ENCODE peak calls at places on chromosomes 5 and 9, in nine cellular contexts. One of them, this sample, is unnamed.

GRCh38 chr9:131714821-131715220 is 25.1 kb downstream of the RAPGEF1 start:
- DNase-seq in hepatocyte: no peak
- DNase-seq in activated T-helper 1 cell treated with anti-CD3 and anti-CD28 coated beads, Interleukin-12 subunit alpha, Interleukin-12 subunit beta, Interleukin-2, Interleukin-4 antibody, amounts not matched to agents 30 ng/mL and 10 ng/mL and 1 ng/mL, durations not matched to agents 14 hours and 24 hours and 36 hours: no peak
- DNase-seq in fibroblast of the conjunctiva: no peak
- DNase-seq in MM.1S: no peak
- DNase-seq in GDM1: no peak
- DNase-seq in KG1: no peak
- DNase-seq in ACHN: no peak
- DNase-seq in CD8-positive, alpha-beta T cell: no peak
- DNase-seq in this sample: no peak

GRCh38 chr9:112970939-112971338 is 41.1 kb downstream of the ZNF883 start:
- DNase-seq in hepatocyte: no peak
- DNase-seq in activated T-helper 1 cell treated with anti-CD3 and anti-CD28 coated beads, Interleukin-12 subunit alpha, Interleukin-12 subunit beta, Interleukin-2, Interleukin-4 antibody, amounts not matched to agents 30 ng/mL and 10 ng/mL and 1 ng/mL, durations not matched to agents 14 hours and 24 hours and 36 hours: no peak
- DNase-seq in fibroblast of the conjunctiva: no peak
- DNase-seq in MM.1S: no peak
- DNase-seq in GDM1: no peak
- DNase-seq in KG1: no peak
- DNase-seq in ACHN: peak; percentile 2
- DNase-seq in CD8-positive, alpha-beta T cell: no peak
- DNase-seq in this sample: no peak

GRCh38 chr5:32474201-32474854 is 29.8 kb upstream of the ZFR start:
- DNase-seq in hepatocyte: peak; percentile 36
- DNase-seq in activated T-helper 1 cell treated with anti-CD3 and anti-CD28 coated beads, Interleukin-12 subunit alpha, Interleukin-12 subunit beta, Interleukin-2, Interleukin-4 antibody, amounts not matched to agents 30 ng/mL and 10 ng/mL and 1 ng/mL, durations not matched to agents 14 hours and 24 hours and 36 hours: no peak
- DNase-seq in fibroblast of the conjunctiva: no peak
- DNase-seq in MM.1S: no peak
- DNase-seq in GDM1: no peak
- DNase-seq in KG1: no peak
- DNase-seq in ACHN: no peak
- DNase-seq in CD8-positive, alpha-beta T cell: no peak
- DNase-seq in this sample: no peak

GRCh38 chr9:83965350-83966208 is 14.4 kb downstream of the HNRNPK start:
- DNase-seq in hepatocyte: no peak
- DNase-seq in activated T-helper 1 cell treated with anti-CD3 and anti-CD28 coated beads, Interleukin-12 subunit alpha, Interleukin-12 subunit beta, Interleukin-2, Interleukin-4 antibody, amounts not matched to agents 30 ng/mL and 10 ng/mL and 1 ng/mL, durations not matched to agents 14 hours and 24 hours and 36 hours: no peak
- DNase-seq in fibroblast of the conjunctiva: no peak
- DNase-seq in MM.1S: no peak
- DNase-seq in GDM1: no peak
- DNase-seq in KG1: no peak
- DNase-seq in ACHN: no peak
- DNase-seq in CD8-positive, alpha-beta T cell: no peak
- DNase-seq in this sample: no peak

GRCh38 chr9:95073042-95073607 is 244.4 kb downstream of the FANCC start:
- DNase-seq in hepatocyte: no peak
- DNase-seq in activated T-helper 1 cell treated with anti-CD3 and anti-CD28 coated beads, Interleukin-12 subunit alpha, Interleukin-12 subunit beta, Interleukin-2, Interleukin-4 antibody, amounts not matched to agents 30 ng/mL and 10 ng/mL and 1 ng/mL, durations not matched to agents 14 hours and 24 hours and 36 hours: no peak
- DNase-seq in fibroblast of the conjunctiva: no peak
- DNase-seq in MM.1S: no peak
- DNase-seq in GDM1: no peak
- DNase-seq in KG1: no peak
- DNase-seq in ACHN: no peak
- DNase-seq in CD8-positive, alpha-beta T cell: no peak
- DNase-seq in this sample: no peak

GRCh38 chr9:133406480-133407307 is 11.1 kb downstream of the REXO4 start:
- DNase-seq in hepatocyte: peak; percentile 88
- DNase-seq in activated T-helper 1 cell treated with anti-CD3 and anti-CD28 coated beads, Interleukin-12 subunit alpha, Interleukin-12 subunit beta, Interleukin-2, Interleukin-4 antibody, amounts not matched to agents 30 ng/mL and 10 ng/mL and 1 ng/mL, durations not matched to agents 14 hours and 24 hours and 36 hours: peak; percentile 67
- DNase-seq in fibroblast of the conjunctiva: peak; percentile 51
- DNase-seq in MM.1S: peak; percentile 43
- DNase-seq in GDM1: peak; percentile 60
- DNase-seq in KG1: peak; percentile 33
- DNase-seq in ACHN: peak; percentile 42
- DNase-seq in CD8-positive, alpha-beta T cell: peak; percentile 62
- DNase-seq in this sample: no peak

GRCh38 chr5:179369530-179369884 is 24.2 kb upstream of the ADAMTS2 start:
- DNase-seq in hepatocyte: no peak
- DNase-seq in activated T-helper 1 cell treated with anti-CD3 and anti-CD28 coated beads, Interleukin-12 subunit alpha, Interleukin-12 subunit beta, Interleukin-2, Interleukin-4 antibody, amounts not matched to agents 30 ng/mL and 10 ng/mL and 1 ng/mL, durations not matched to agents 14 hours and 24 hours and 36 hours: no peak
- DNase-seq in fibroblast of the conjunctiva: no peak
- DNase-seq in MM.1S: no peak
- DNase-seq in GDM1: no peak
- DNase-seq in KG1: no peak
- DNase-seq in ACHN: no peak
- DNase-seq in CD8-positive, alpha-beta T cell: no peak
- DNase-seq in this sample: no peak

GRCh38 chr9:136531904-136532798 is 13.7 kb downstream of the NOTCH1 start:
- DNase-seq in hepatocyte: no peak
- DNase-seq in activated T-helper 1 cell treated with anti-CD3 and anti-CD28 coated beads, Interleukin-12 subunit alpha, Interleukin-12 subunit beta, Interleukin-2, Interleukin-4 antibody, amounts not matched to agents 30 ng/mL and 10 ng/mL and 1 ng/mL, durations not matched to agents 14 hours and 24 hours and 36 hours: no peak
- DNase-seq in fibroblast of the conjunctiva: no peak
- DNase-seq in MM.1S: no peak
- DNase-seq in GDM1: no peak
- DNase-seq in KG1: no peak
- DNase-seq in ACHN: no peak
- DNase-seq in CD8-positive, alpha-beta T cell: no peak
- DNase-seq in this sample: no peak

GRCh38 chr9:133608382-133608781 is 807 bp downstream of the FAM163B start:
- DNase-seq in hepatocyte: no peak
- DNase-seq in activated T-helper 1 cell treated with anti-CD3 and anti-CD28 coated beads, Interleukin-12 subunit alpha, Interleukin-12 subunit beta, Interleukin-2, Interleukin-4 antibody, amounts not matched to agents 30 ng/mL and 10 ng/mL and 1 ng/mL, durations not matched to agents 14 hours and 24 hours and 36 hours: no peak
- DNase-seq in fibroblast of the conjunctiva: no peak
- DNase-seq in MM.1S: no peak
- DNase-seq in GDM1: no peak
- DNase-seq in KG1: no peak
- DNase-seq in ACHN: no peak
- DNase-seq in CD8-positive, alpha-beta T cell: no peak
- DNase-seq in this sample: no peak

GRCh38 chr9:37037137-37037743 is 3.2 kb upstream of the PAX5 start:
- DNase-seq in hepatocyte: no peak
- DNase-seq in activated T-helper 1 cell treated with anti-CD3 and anti-CD28 coated beads, Interleukin-12 subunit alpha, Interleukin-12 subunit beta, Interleukin-2, Interleukin-4 antibody, amounts not matched to agents 30 ng/mL and 10 ng/mL and 1 ng/mL, durations not matched to agents 14 hours and 24 hours and 36 hours: no peak
- DNase-seq in fibroblast of the conjunctiva: no peak
- DNase-seq in MM.1S: no peak
- DNase-seq in GDM1: no peak
- DNase-seq in KG1: no peak
- DNase-seq in ACHN: no peak
- DNase-seq in CD8-positive, alpha-beta T cell: no peak
- DNase-seq in this sample: no peak

GRCh38 chr9:79195904-79196303 is 375.9 kb upstream of the TLE4 start:
- DNase-seq in hepatocyte: no peak
- DNase-seq in activated T-helper 1 cell treated with anti-CD3 and anti-CD28 coated beads, Interleukin-12 subunit alpha, Interleukin-12 subunit beta, Interleukin-2, Interleukin-4 antibody, amounts not matched to agents 30 ng/mL and 10 ng/mL and 1 ng/mL, durations not matched to agents 14 hours and 24 hours and 36 hours: no peak
- DNase-seq in fibroblast of the conjunctiva: peak; percentile 80
- DNase-seq in MM.1S: no peak
- DNase-seq in GDM1: no peak
- DNase-seq in KG1: no peak
- DNase-seq in ACHN: no peak
- DNase-seq in CD8-positive, alpha-beta T cell: no peak
- DNase-seq in this sample: peak; percentile 53

GRCh38 chr9:104810421-104811339 is 46.8 kb downstream of the NIPSNAP3B start:
- DNase-seq in hepatocyte: no peak
- DNase-seq in activated T-helper 1 cell treated with anti-CD3 and anti-CD28 coated beads, Interleukin-12 subunit alpha, Interleukin-12 subunit beta, Interleukin-2, Interleukin-4 antibody, amounts not matched to agents 30 ng/mL and 10 ng/mL and 1 ng/mL, durations not matched to agents 14 hours and 24 hours and 36 hours: no peak
- DNase-seq in fibroblast of the conjunctiva: peak; percentile 8
- DNase-seq in MM.1S: no peak
- DNase-seq in GDM1: no peak
- DNase-seq in KG1: no peak
- DNase-seq in ACHN: peak; percentile 97
- DNase-seq in CD8-positive, alpha-beta T cell: no peak
- DNase-seq in this sample: no peak

GRCh38 chr5:67165524-67166459 is 30.8 kb downstream of the CD180 start:
- DNase-seq in hepatocyte: peak; percentile 84
- DNase-seq in activated T-helper 1 cell treated with anti-CD3 and anti-CD28 coated beads, Interleukin-12 subunit alpha, Interleukin-12 subunit beta, Interleukin-2, Interleukin-4 antibody, amounts not matched to agents 30 ng/mL and 10 ng/mL and 1 ng/mL, durations not matched to agents 14 hours and 24 hours and 36 hours: peak; percentile 81
- DNase-seq in fibroblast of the conjunctiva: peak; percentile 55
- DNase-seq in MM.1S: peak; percentile 82
- DNase-seq in GDM1: no peak
- DNase-seq in KG1: no peak
- DNase-seq in ACHN: no peak
- DNase-seq in CD8-positive, alpha-beta T cell: peak; percentile 70
- DNase-seq in this sample: no peak

GRCh38 chr5:139022528-139022927 is 147.4 kb upstream of the LRRTM2 start:
- DNase-seq in hepatocyte: peak; percentile 11
- DNase-seq in activated T-helper 1 cell treated with anti-CD3 and anti-CD28 coated beads, Interleukin-12 subunit alpha, Interleukin-12 subunit beta, Interleukin-2, Interleukin-4 antibody, amounts not matched to agents 30 ng/mL and 10 ng/mL and 1 ng/mL, durations not matched to agents 14 hours and 24 hours and 36 hours: no peak
- DNase-seq in fibroblast of the conjunctiva: no peak
- DNase-seq in MM.1S: no peak
- DNase-seq in GDM1: no peak
- DNase-seq in KG1: no peak
- DNase-seq in ACHN: no peak
- DNase-seq in CD8-positive, alpha-beta T cell: no peak
- DNase-seq in this sample: no peak

GRCh38 chr9:9912459-9912858 is 700.3 kb downstream of the PTPRD start:
- DNase-seq in hepatocyte: no peak
- DNase-seq in activated T-helper 1 cell treated with anti-CD3 and anti-CD28 coated beads, Interleukin-12 subunit alpha, Interleukin-12 subunit beta, Interleukin-2, Interleukin-4 antibody, amounts not matched to agents 30 ng/mL and 10 ng/mL and 1 ng/mL, durations not matched to agents 14 hours and 24 hours and 36 hours: no peak
- DNase-seq in fibroblast of the conjunctiva: no peak
- DNase-seq in MM.1S: peak; percentile 56
- DNase-seq in GDM1: peak; percentile 29
- DNase-seq in KG1: peak; percentile 22
- DNase-seq in ACHN: peak; percentile 39
- DNase-seq in CD8-positive, alpha-beta T cell: no peak
- DNase-seq in this sample: no peak

GRCh38 chr5:78779771-78780616 is 131.4 kb upstream of the LHFPL2 start:
- DNase-seq in hepatocyte: no peak
- DNase-seq in activated T-helper 1 cell treated with anti-CD3 and anti-CD28 coated beads, Interleukin-12 subunit alpha, Interleukin-12 subunit beta, Interleukin-2, Interleukin-4 antibody, amounts not matched to agents 30 ng/mL and 10 ng/mL and 1 ng/mL, durations not matched to agents 14 hours and 24 hours and 36 hours: no peak
- DNase-seq in fibroblast of the conjunctiva: no peak
- DNase-seq in MM.1S: no peak
- DNase-seq in GDM1: no peak
- DNase-seq in KG1: no peak
- DNase-seq in ACHN: no peak
- DNase-seq in CD8-positive, alpha-beta T cell: no peak
- DNase-seq in this sample: no peak

GRCh38 chr5:126403871-126404270 is 19.3 kb upstream of the GRAMD2B start:
- DNase-seq in hepatocyte: no peak
- DNase-seq in activated T-helper 1 cell treated with anti-CD3 and anti-CD28 coated beads, Interleukin-12 subunit alpha, Interleukin-12 subunit beta, Interleukin-2, Interleukin-4 antibody, amounts not matched to agents 30 ng/mL and 10 ng/mL and 1 ng/mL, durations not matched to agents 14 hours and 24 hours and 36 hours: no peak
- DNase-seq in fibroblast of the conjunctiva: peak; percentile 28
- DNase-seq in MM.1S: no peak
- DNase-seq in GDM1: no peak
- DNase-seq in KG1: no peak
- DNase-seq in ACHN: no peak
- DNase-seq in CD8-positive, alpha-beta T cell: no peak
- DNase-seq in this sample: no peak

GRCh38 chr5:143653256-143653655 is 158.7 kb upstream of the HMHB1 start:
- DNase-seq in hepatocyte: no peak
- DNase-seq in activated T-helper 1 cell treated with anti-CD3 and anti-CD28 coated beads, Interleukin-12 subunit alpha, Interleukin-12 subunit beta, Interleukin-2, Interleukin-4 antibody, amounts not matched to agents 30 ng/mL and 10 ng/mL and 1 ng/mL, durations not matched to agents 14 hours and 24 hours and 36 hours: no peak
- DNase-seq in fibroblast of the conjunctiva: no peak
- DNase-seq in MM.1S: no peak
- DNase-seq in GDM1: no peak
- DNase-seq in KG1: no peak
- DNase-seq in ACHN: no peak
- DNase-seq in CD8-positive, alpha-beta T cell: no peak
- DNase-seq in this sample: no peak

GRCh38 chr9:3508531-3509374 is 17.0 kb downstream of the RFX3 start:
- DNase-seq in hepatocyte: no peak
- DNase-seq in activated T-helper 1 cell treated with anti-CD3 and anti-CD28 coated beads, Interleukin-12 subunit alpha, Interleukin-12 subunit beta, Interleukin-2, Interleukin-4 antibody, amounts not matched to agents 30 ng/mL and 10 ng/mL and 1 ng/mL, durations not matched to agents 14 hours and 24 hours and 36 hours: no peak
- DNase-seq in fibroblast of the conjunctiva: no peak
- DNase-seq in MM.1S: no peak
- DNase-seq in GDM1: no peak
- DNase-seq in KG1: peak; percentile 23
- DNase-seq in ACHN: peak; percentile 13
- DNase-seq in CD8-positive, alpha-beta T cell: no peak
- DNase-seq in this sample: no peak

GRCh38 chr5:36054646-36055045 is 12.0 kb downstream of the UGT3A2 start:
- DNase-seq in hepatocyte: no peak
- DNase-seq in activated T-helper 1 cell treated with anti-CD3 and anti-CD28 coated beads, Interleukin-12 subunit alpha, Interleukin-12 subunit beta, Interleukin-2, Interleukin-4 antibody, amounts not matched to agents 30 ng/mL and 10 ng/mL and 1 ng/mL, durations not matched to agents 14 hours and 24 hours and 36 hours: no peak
- DNase-seq in fibroblast of the conjunctiva: no peak
- DNase-seq in MM.1S: no peak
- DNase-seq in GDM1: no peak
- DNase-seq in KG1: no peak
- DNase-seq in ACHN: no peak
- DNase-seq in CD8-positive, alpha-beta T cell: no peak
- DNase-seq in this sample: no peak

GRCh38 chr5:82106806-82107205 is 135.0 kb downstream of the ATG10 start:
- DNase-seq in hepatocyte: no peak
- DNase-seq in activated T-helper 1 cell treated with anti-CD3 and anti-CD28 coated beads, Interleukin-12 subunit alpha, Interleukin-12 subunit beta, Interleukin-2, Interleukin-4 antibody, amounts not matched to agents 30 ng/mL and 10 ng/mL and 1 ng/mL, durations not matched to agents 14 hours and 24 hours and 36 hours: no peak
- DNase-seq in fibroblast of the conjunctiva: peak; percentile 9
- DNase-seq in MM.1S: no peak
- DNase-seq in GDM1: no peak
- DNase-seq in KG1: no peak
- DNase-seq in ACHN: no peak
- DNase-seq in CD8-positive, alpha-beta T cell: no peak
- DNase-seq in this sample: no peak

GRCh38 chr9:19379697-19380046 is 364 bp downstream of the RPS6 start:
- DNase-seq in hepatocyte: peak; percentile 44
- DNase-seq in activated T-helper 1 cell treated with anti-CD3 and anti-CD28 coated beads, Interleukin-12 subunit alpha, Interleukin-12 subunit beta, Interleukin-2, Interleukin-4 antibody, amounts not matched to agents 30 ng/mL and 10 ng/mL and 1 ng/mL, durations not matched to agents 14 hours and 24 hours and 36 hours: no peak
- DNase-seq in fibroblast of the conjunctiva: no peak
- DNase-seq in MM.1S: no peak
- DNase-seq in GDM1: no peak
- DNase-seq in KG1: no peak
- DNase-seq in ACHN: peak; percentile 24
- DNase-seq in CD8-positive, alpha-beta T cell: peak; percentile 37
- DNase-seq in this sample: no peak

GRCh38 chr9:129482521-129483466 is 138.1 kb downstream of the C9orf50 start:
- DNase-seq in hepatocyte: peak; percentile 95
- DNase-seq in activated T-helper 1 cell treated with anti-CD3 and anti-CD28 coated beads, Interleukin-12 subunit alpha, Interleukin-12 subunit beta, Interleukin-2, Interleukin-4 antibody, amounts not matched to agents 30 ng/mL and 10 ng/mL and 1 ng/mL, durations not matched to agents 14 hours and 24 hours and 36 hours: no peak
- DNase-seq in fibroblast of the conjunctiva: peak; percentile 75
- DNase-seq in MM.1S: no peak
- DNase-seq in GDM1: no peak
- DNase-seq in KG1: no peak
- DNase-seq in ACHN: peak; percentile 87
- DNase-seq in CD8-positive, alpha-beta T cell: no peak
- DNase-seq in this sample: no peak

GRCh38 chr9:115229496-115229895 is 111.5 kb upstream of the TNC start:
- DNase-seq in hepatocyte: no peak
- DNase-seq in activated T-helper 1 cell treated with anti-CD3 and anti-CD28 coated beads, Interleukin-12 subunit alpha, Interleukin-12 subunit beta, Interleukin-2, Interleukin-4 antibody, amounts not matched to agents 30 ng/mL and 10 ng/mL and 1 ng/mL, durations not matched to agents 14 hours and 24 hours and 36 hours: no peak
- DNase-seq in fibroblast of the conjunctiva: no peak
- DNase-seq in MM.1S: no peak
- DNase-seq in GDM1: no peak
- DNase-seq in KG1: no peak
- DNase-seq in ACHN: peak; percentile 19
- DNase-seq in CD8-positive, alpha-beta T cell: no peak
- DNase-seq in this sample: no peak

GRCh38 chr5:55923873-55924500 is 70.8 kb downstream of the IL6ST start:
- DNase-seq in hepatocyte: no peak
- DNase-seq in activated T-helper 1 cell treated with anti-CD3 and anti-CD28 coated beads, Interleukin-12 subunit alpha, Interleukin-12 subunit beta, Interleukin-2, Interleukin-4 antibody, amounts not matched to agents 30 ng/mL and 10 ng/mL and 1 ng/mL, durations not matched to agents 14 hours and 24 hours and 36 hours: no peak
- DNase-seq in fibroblast of the conjunctiva: no peak
- DNase-seq in MM.1S: no peak
- DNase-seq in GDM1: no peak
- DNase-seq in KG1: no peak
- DNase-seq in ACHN: no peak
- DNase-seq in CD8-positive, alpha-beta T cell: no peak
- DNase-seq in this sample: no peak

GRCh38 chr5:1133510-1134255 is 21.8 kb upstream of the SLC12A7 start:
- DNase-seq in hepatocyte: no peak
- DNase-seq in activated T-helper 1 cell treated with anti-CD3 and anti-CD28 coated beads, Interleukin-12 subunit alpha, Interleukin-12 subunit beta, Interleukin-2, Interleukin-4 antibody, amounts not matched to agents 30 ng/mL and 10 ng/mL and 1 ng/mL, durations not matched to agents 14 hours and 24 hours and 36 hours: no peak
- DNase-seq in fibroblast of the conjunctiva: no peak
- DNase-seq in MM.1S: no peak
- DNase-seq in GDM1: no peak
- DNase-seq in KG1: no peak
- DNase-seq in ACHN: no peak
- DNase-seq in CD8-positive, alpha-beta T cell: no peak
- DNase-seq in this sample: no peak

GRCh38 chr9:14910178-14910805 is at the start of gene FREM1:
- DNase-seq in hepatocyte: peak; percentile 57
- DNase-seq in activated T-helper 1 cell treated with anti-CD3 and anti-CD28 coated beads, Interleukin-12 subunit alpha, Interleukin-12 subunit beta, Interleukin-2, Interleukin-4 antibody, amounts not matched to agents 30 ng/mL and 10 ng/mL and 1 ng/mL, durations not matched to agents 14 hours and 24 hours and 36 hours: no peak
- DNase-seq in fibroblast of the conjunctiva: peak; percentile 20
- DNase-seq in MM.1S: no peak
- DNase-seq in GDM1: no peak
- DNase-seq in KG1: no peak
- DNase-seq in ACHN: no peak
- DNase-seq in CD8-positive, alpha-beta T cell: no peak
- DNase-seq in this sample: no peak

GRCh38 chr9:132622144-132622543 is 39.7 kb downstream of the BARHL1 start:
- DNase-seq in hepatocyte: peak; percentile 38
- DNase-seq in activated T-helper 1 cell treated with anti-CD3 and anti-CD28 coated beads, Interleukin-12 subunit alpha, Interleukin-12 subunit beta, Interleukin-2, Interleukin-4 antibody, amounts not matched to agents 30 ng/mL and 10 ng/mL and 1 ng/mL, durations not matched to agents 14 hours and 24 hours and 36 hours: no peak
- DNase-seq in fibroblast of the conjunctiva: no peak
- DNase-seq in MM.1S: no peak
- DNase-seq in GDM1: no peak
- DNase-seq in KG1: no peak
- DNase-seq in ACHN: no peak
- DNase-seq in CD8-positive, alpha-beta T cell: no peak
- DNase-seq in this sample: no peak

GRCh38 chr5:172137046-172137445 is 51.0 kb downstream of the STK10 start:
- DNase-seq in hepatocyte: no peak
- DNase-seq in activated T-helper 1 cell treated with anti-CD3 and anti-CD28 coated beads, Interleukin-12 subunit alpha, Interleukin-12 subunit beta, Interleukin-2, Interleukin-4 antibody, amounts not matched to agents 30 ng/mL and 10 ng/mL and 1 ng/mL, durations not matched to agents 14 hours and 24 hours and 36 hours: no peak
- DNase-seq in fibroblast of the conjunctiva: no peak
- DNase-seq in MM.1S: no peak
- DNase-seq in GDM1: no peak
- DNase-seq in KG1: no peak
- DNase-seq in ACHN: no peak
- DNase-seq in CD8-positive, alpha-beta T cell: no peak
- DNase-seq in this sample: no peak

GRCh38 chr5:78568212-78568611 is 80.4 kb downstream of the LHFPL2 start:
- DNase-seq in hepatocyte: no peak
- DNase-seq in activated T-helper 1 cell treated with anti-CD3 and anti-CD28 coated beads, Interleukin-12 subunit alpha, Interleukin-12 subunit beta, Interleukin-2, Interleukin-4 antibody, amounts not matched to agents 30 ng/mL and 10 ng/mL and 1 ng/mL, durations not matched to agents 14 hours and 24 hours and 36 hours: no peak
- DNase-seq in fibroblast of the conjunctiva: no peak
- DNase-seq in MM.1S: no peak
- DNase-seq in GDM1: no peak
- DNase-seq in KG1: no peak
- DNase-seq in ACHN: no peak
- DNase-seq in CD8-positive, alpha-beta T cell: no peak
- DNase-seq in this sample: no peak

This sample was measured in AG04449.